ENCODE peak calls at places on chromosome 20, in seven cellular contexts. P, H, S, E, Y, D and T are unnamed samples.

GRCh38 chr20:62668441-62669027 is 26.2 kb downstream of the SLCO4A1 start:
- DNase-seq in P (peak), H (peak), S (peak), E (peak), Y (peak), D (peak), T (peak)

GRCh38 chr20:40980106-40980827 is 48.4 kb upstream of the TOP1 start:
- DNase-seq in P (no peak), H (peak), S (no peak), E (peak), Y (no peak), D (no peak), T (no peak)

GRCh38 chr20:848218-848617 is 14.7 kb downstream of the FAM110A start:
- DNase-seq in P (no peak), H (no peak), S (no peak), E (no peak), Y (no peak), D (no peak), T (no peak)

GRCh38 chr20:1185316-1185741 is 548 bp upstream of the TMEM74B start:
- DNase-seq in P (peak), H (no peak), S (no peak), E (no peak), Y (no peak), D (no peak), T (no peak)

GRCh38 chr20:62635232-62635631 is 7.1 kb upstream of the SLCO4A1 start:
- DNase-seq in P (no peak), H (no peak), S (no peak), E (no peak), Y (no peak), D (no peak), T (no peak)

GRCh38 chr20:15616626-15617025 is 956.6 kb downstream of the KIF16B start:
- DNase-seq in P (no peak), H (no peak), S (no peak), E (no peak), Y (no peak), D (peak), T (no peak)

GRCh38 chr20:6142348-6142993 is 19.6 kb upstream of the FERMT1 start:
- DNase-seq in P (peak), H (peak), S (peak), E (peak), Y (peak), D (peak), T (peak)

GRCh38 chr20:15455279-15455678 is 1117.9 kb upstream of the FLRT3 start:
- DNase-seq in P (no peak), H (no peak), S (no peak), E (no peak), Y (no peak), D (no peak), T (no peak)

GRCh38 chr20:40009542-40009941 is 679.5 kb downstream of the MAFB start:
- DNase-seq in P (no peak), H (no peak), S (no peak), E (no peak), Y (no peak), D (peak), T (no peak)

GRCh38 chr20:44056010-44056698 is 130.8 kb downstream of the JPH2 start:
- DNase-seq in P (peak), H (peak), S (peak), E (peak), Y (no peak), D (no peak), T (no peak)

GRCh38 chr20:18840248-18840645 is 26.7 kb downstream of the SCP2D1 start:
- DNase-seq in P (no peak), H (no peak), S (no peak), E (no peak), Y (no peak), D (no peak), T (no peak)

GRCh38 chr20:17854307-17854903 is 114.2 kb downstream of the SNX5 start:
- DNase-seq in P (peak), H (peak), S (peak), E (peak), Y (no peak), D (peak), T (peak)

GRCh38 chr20:39042279-39043150 is 80.4 kb downstream of the DHX35 start:
- DNase-seq in P (no peak), H (peak), S (no peak), E (no peak), Y (no peak), D (peak), T (no peak)

GRCh38 chr20:25280574-25281535 is 33.0 kb downstream of the PYGB start:
- DNase-seq in P (peak), H (no peak), S (no peak), E (no peak), Y (no peak), D (no peak), T (no peak)

GRCh38 chr20:20363449-20364015 is 4.4 kb upstream of the INSM1 start:
- DNase-seq in P (peak), H (no peak), S (no peak), E (no peak), Y (no peak), D (no peak), T (no peak)

GRCh38 chr20:40949346-40949745 is 79.3 kb upstream of the TOP1 start:
- DNase-seq in P (no peak), H (no peak), S (no peak), E (no peak), Y (no peak), D (no peak), T (no peak)

GRCh38 chr20:32977281-32978008 is 26.8 kb downstream of the SUN5 start:
- DNase-seq in P (peak), H (no peak), S (no peak), E (no peak), Y (no peak), D (no peak), T (no peak)

GRCh38 chr20:11716945-11717248 is 200.8 kb upstream of the BTBD3 start:
- DNase-seq in P (no peak), H (no peak), S (no peak), E (no peak), Y (no peak), D (no peak), T (no peak)

GRCh38 chr20:55054443-55054842 is 579.0 kb downstream of the DOK5 start:
- DNase-seq in P (no peak), H (no peak), S (no peak), E (no peak), Y (no peak), D (no peak), T (no peak)

GRCh38 chr20:24332956-24333355 is 136.5 kb upstream of the SYNDIG1 start:
- DNase-seq in P (no peak), H (no peak), S (no peak), E (no peak), Y (no peak), D (no peak), T (no peak)

GRCh38 chr20:9390441-9390840 is 123.9 kb upstream of the LAMP5 start:
- DNase-seq in P (no peak), H (no peak), S (no peak), E (no peak), Y (no peak), D (peak), T (no peak)

GRCh38 chr20:29408034-29408695 is 1849.3 kb upstream of the DEFB115 start:
- DNase-seq in P (no peak), H (no peak), S (no peak), E (no peak), Y (no peak), D (no peak), T (no peak)

GRCh38 chr20:3808141-3808479 is 12.0 kb downstream of the CDC25B start:
- DNase-seq in P (no peak), H (peak), S (no peak), E (no peak), Y (peak), D (peak), T (peak)
- TF ChIP-seq CTCF in P (no peak), H (no peak), S (no peak), E (no peak), Y (no peak), D (no peak), T (peak)

GRCh38 chr20:48096957-48097890 is 311.9 kb upstream of the SULF2 start:
- DNase-seq in P (no peak), H (no peak), S (no peak), E (no peak), Y (no peak), D (no peak), T (no peak)

GRCh38 chr20:48098099-48098498 is 312.8 kb upstream of the SULF2 start:
- DNase-seq in P (no peak), H (peak), S (no peak), E (no peak), Y (no peak), D (no peak), T (no peak)

GRCh38 chr20:48094944-48095343 is 309.7 kb upstream of the SULF2 start:
- DNase-seq in P (no peak), H (no peak), S (no peak), E (no peak), Y (no peak), D (no peak), T (no peak)

GRCh38 chr20:48094196-48094749 is 309.0 kb upstream of the SULF2 start:
- DNase-seq in P (no peak), H (no peak), S (no peak), E (no peak), Y (no peak), D (no peak), T (no peak)

DNA sequence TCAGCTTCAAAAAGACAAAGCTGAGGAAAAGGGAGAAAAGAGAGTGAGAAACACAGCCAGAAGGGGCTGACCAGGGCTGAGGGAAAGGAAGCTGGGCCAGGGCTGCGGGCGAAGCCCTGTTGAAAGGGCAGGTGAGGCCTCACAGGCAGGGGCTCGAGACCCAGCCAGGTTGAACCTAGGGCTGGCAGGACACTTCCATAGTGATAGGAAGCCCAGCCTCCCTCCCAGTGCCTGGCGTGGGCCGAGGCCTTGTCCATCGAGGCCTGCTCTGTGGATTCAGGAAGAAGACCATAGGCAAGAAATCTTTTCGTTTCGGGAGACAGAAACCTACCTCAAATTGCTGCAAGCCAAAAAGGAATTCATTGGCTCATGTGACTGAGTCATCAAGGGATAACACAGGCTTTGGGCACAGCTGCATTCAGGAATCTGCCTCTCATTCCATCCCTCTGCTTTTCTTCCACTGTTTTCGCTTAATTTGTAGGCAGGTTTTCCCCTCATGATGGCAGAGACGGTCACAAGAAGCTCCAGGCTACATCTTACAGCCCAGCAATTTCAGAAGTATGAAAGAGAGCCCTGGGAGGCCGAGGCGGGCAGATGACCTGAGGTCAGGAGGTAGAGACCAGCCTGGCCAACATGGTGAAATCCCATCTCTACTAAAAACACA is 311.1 kb upstream of the SULF2 start:
- DNase-seq in P (no peak), H (no peak), S (no peak), E (no peak), Y (no peak), D (no peak), T (no peak)
- TF ChIP-seq CTCF in P (no peak), H (no peak), S (no peak), E (no peak), Y (no peak), D (no peak), T (no peak)

DNA sequence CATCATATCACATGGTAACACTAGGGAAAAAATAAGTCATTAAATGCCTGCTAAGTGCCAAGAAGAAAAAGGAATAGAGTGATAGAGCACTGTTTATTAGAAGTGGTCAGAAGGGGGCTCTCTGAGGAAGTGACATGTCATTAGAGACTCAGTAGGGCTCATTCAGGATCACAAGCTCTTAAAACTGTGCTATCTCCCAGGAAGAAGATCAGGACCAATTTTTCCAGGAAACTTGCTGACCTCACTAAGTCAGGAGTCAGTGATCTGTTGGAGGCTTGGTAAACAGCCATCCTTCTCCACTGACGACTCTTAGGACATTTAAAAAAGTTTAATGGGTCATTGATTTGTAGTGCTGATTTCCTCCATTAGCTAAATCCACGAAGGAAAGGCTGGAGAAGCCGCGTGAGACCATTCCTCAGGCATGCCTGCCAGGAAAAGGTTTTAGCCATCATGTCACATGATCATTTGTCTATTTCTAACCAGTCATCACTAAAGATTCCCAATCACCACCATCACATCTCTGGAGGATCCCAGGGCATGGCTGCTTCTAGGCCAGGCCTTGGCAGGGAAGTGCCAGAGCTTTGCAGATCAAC is 5.9 kb upstream of the PTPN1 start:
- DNase-seq in P (no peak), H (peak), S (no peak), E (no peak), Y (no peak), D (no peak), T (no peak)
- TF ChIP-seq CTCF in P (no peak), H (no peak), S (no peak), E (no peak), Y (no peak), D (peak), T (no peak)

GRCh38 chr20:52959125-52959524 is 13.0 kb upstream of the TSHZ2 start:
- DNase-seq in P (no peak), H (no peak), S (no peak), E (peak), Y (no peak), D (no peak), T (peak)
- TF ChIP-seq CTCF in P (no peak), H (no peak), S (no peak), E (no peak), Y (no peak), D (no peak), T (peak)

GRCh38 chr20:37897008-37897548 is 5.8 kb upstream of the VSTM2L start:
- DNase-seq in P (peak), H (peak), S (no peak), E (peak), Y (no peak), D (no peak), T (no peak)

GRCh38 chr20:37901667-37902503 is 1.0 kb upstream of the VSTM2L start:
- DNase-seq in P (peak), H (peak), S (peak), E (peak), Y (peak), D (peak), T (peak)

GRCh38 chr20:37898301-37899104 is 4.4 kb upstream of the VSTM2L start:
- DNase-seq in P (no peak), H (peak), S (no peak), E (no peak), Y (no peak), D (peak), T (peak)

GRCh38 chr20:37901280-37901666 is 1.7 kb upstream of the VSTM2L start:
- DNase-seq in P (peak), H (no peak), S (no peak), E (no peak), Y (no peak), D (no peak), T (no peak)

GRCh38 chr20:37899105-37900045 is 3.6 kb upstream of the VSTM2L start:
- DNase-seq in P (no peak), H (no peak), S (no peak), E (no peak), Y (no peak), D (no peak), T (no peak)
- TF ChIP-seq CTCF in P (no peak), H (no peak), S (no peak), E (no peak), Y (no peak), D (no peak), T (no peak)

GRCh38 chr20:45944965-45945677 is 10.6 kb downstream of the PCIF1 start:
- DNase-seq in P (no peak), H (no peak), S (no peak), E (no peak), Y (no peak), D (no peak), T (no peak)
- TF ChIP-seq CTCF in P (no peak), H (peak), S (no peak), E (no peak), Y (no peak), D (no peak), T (no peak)

GRCh38 chr20:34078540-34078939 is 33.5 kb downstream of the EIF2S2 start:
- DNase-seq in P (no peak), H (no peak), S (no peak), E (no peak), Y (no peak), D (no peak), T (no peak)

GRCh38 chr20:34072778-34073177 is 39.3 kb downstream of the EIF2S2 start:
- DNase-seq in P (no peak), H (no peak), S (no peak), E (no peak), Y (no peak), D (no peak), T (no peak)

GRCh38 chr20:34074101-34074760 is 37.8 kb downstream of the EIF2S2 start:
- DNase-seq in P (no peak), H (no peak), S (no peak), E (no peak), Y (no peak), D (peak), T (no peak)

GRCh38 chr20:34076952-34077351 is 35.1 kb downstream of the EIF2S2 start:
- DNase-seq in P (no peak), H (no peak), S (no peak), E (no peak), Y (no peak), D (no peak), T (no peak)

GRCh38 chr20:34075647-34076046 is 36.4 kb downstream of the EIF2S2 start:
- DNase-seq in P (peak), H (no peak), S (no peak), E (no peak), Y (no peak), D (no peak), T (no peak)
- TF ChIP-seq CTCF in P (no peak), H (peak), S (no peak), E (peak), Y (peak), D (no peak), T (no peak)